ENCODE peak calls at places on chromosomes 12 and 14, in five cellular contexts. One of them, this sample, is unnamed.

GRCh38 chr14:23186913-23187654 is 3.6 kb upstream of the SLC7A8 start:
- DNase-seq in A549: peak
- DNase-seq in IMR-90: peak
- DNase-seq in psoas muscle: no peak
- DNase-seq in CD4-positive, CD25-positive, alpha-beta regulatory T cell: peak
- DNase-seq in this sample: peak

GRCh38 chr12:107670999-107671643 is 14.5 kb upstream of the PWP1 start:
- DNase-seq in IMR-90: peak
- DNase-seq in CD4-positive, CD25-positive, alpha-beta regulatory T cell: peak
- DNase-seq in A549: peak
- DNase-seq in psoas muscle: no peak
- DNase-seq in this sample: peak

GRCh38 chr12:108967869-108968540 is 52.9 kb downstream of the SVOP start:
- DNase-seq in CD4-positive, CD25-positive, alpha-beta regulatory T cell: no peak
- DNase-seq in IMR-90: no peak
- DNase-seq in A549: peak
- DNase-seq in psoas muscle: no peak
- DNase-seq in this sample: no peak

GRCh38 chr12:6084261-6084968 is 40.1 kb downstream of the VWF start:
- DNase-seq in IMR-90: peak
- DNase-seq in psoas muscle: peak
- DNase-seq in CD4-positive, CD25-positive, alpha-beta regulatory T cell: no peak
- DNase-seq in A549: peak
- DNase-seq in this sample: no peak

GRCh38 chr14:93986972-93987371 is 10.1 kb upstream of the CCDC197 start:
- DNase-seq in A549: no peak
- DNase-seq in psoas muscle: peak
- DNase-seq in IMR-90: no peak
- DNase-seq in CD4-positive, CD25-positive, alpha-beta regulatory T cell: no peak
- DNase-seq in this sample: no peak

GRCh38 chr14:23916446-23916845 is 37.1 kb upstream of the DHRS4 start:
- DNase-seq in CD4-positive, CD25-positive, alpha-beta regulatory T cell: no peak
- DNase-seq in A549: no peak
- DNase-seq in IMR-90: no peak
- DNase-seq in psoas muscle: no peak
- DNase-seq in this sample: no peak

GRCh38 chr12:116216022-116216756 is 61.3 kb downstream of the MED13L start:
- DNase-seq in psoas muscle: no peak
- DNase-seq in CD4-positive, CD25-positive, alpha-beta regulatory T cell: no peak
- DNase-seq in A549: no peak
- DNase-seq in IMR-90: no peak
- DNase-seq in this sample: no peak

GRCh38 chr14:86038401-86038985 is 508.5 kb downstream of the FLRT2 start:
- DNase-seq in IMR-90: peak
- DNase-seq in psoas muscle: peak
- DNase-seq in A549: peak
- DNase-seq in CD4-positive, CD25-positive, alpha-beta regulatory T cell: peak
- DNase-seq in this sample: peak

GRCh38 chr12:2667716-2668440 is 126.9 kb upstream of the FKBP4 start:
- DNase-seq in psoas muscle: no peak
- DNase-seq in IMR-90: no peak
- DNase-seq in A549: no peak
- DNase-seq in CD4-positive, CD25-positive, alpha-beta regulatory T cell: no peak
- DNase-seq in this sample: no peak

GRCh38 chr12:77377116-77377515 is 311.7 kb upstream of the E2F7 start:
- DNase-seq in IMR-90: peak
- DNase-seq in A549: no peak
- DNase-seq in psoas muscle: no peak
- DNase-seq in CD4-positive, CD25-positive, alpha-beta regulatory T cell: no peak
- DNase-seq in this sample: no peak

GRCh38 chr12:46477541-46477940 is 105.0 kb upstream of the SLC38A2 start:
- DNase-seq in IMR-90: no peak
- DNase-seq in A549: no peak
- DNase-seq in psoas muscle: no peak
- DNase-seq in CD4-positive, CD25-positive, alpha-beta regulatory T cell: no peak
- DNase-seq in this sample: no peak

GRCh38 chr12:28569698-28570411 is 379.6 kb downstream of the CCDC91 start:
- DNase-seq in IMR-90: peak
- DNase-seq in A549: peak
- DNase-seq in psoas muscle: no peak
- DNase-seq in CD4-positive, CD25-positive, alpha-beta regulatory T cell: no peak
- DNase-seq in this sample: no peak

GRCh38 chr14:63555572-63555971 is 12.4 kb upstream of the PPP2R5E start:
- DNase-seq in A549: no peak
- DNase-seq in psoas muscle: no peak
- DNase-seq in CD4-positive, CD25-positive, alpha-beta regulatory T cell: no peak
- DNase-seq in IMR-90: no peak
- DNase-seq in this sample: no peak

GRCh38 chr12:27031531-27031930 is 9.2 kb downstream of the MED21 start:
- DNase-seq in psoas muscle: no peak
- DNase-seq in CD4-positive, CD25-positive, alpha-beta regulatory T cell: no peak
- DNase-seq in A549: no peak
- DNase-seq in IMR-90: peak
- DNase-seq in this sample: no peak

GRCh38 chr14:76337619-76338545 is 38.1 kb upstream of the ESRRB start:
- DNase-seq in CD4-positive, CD25-positive, alpha-beta regulatory T cell: no peak
- DNase-seq in A549: no peak
- DNase-seq in IMR-90: no peak
- DNase-seq in psoas muscle: no peak
- DNase-seq in this sample: no peak

GRCh38 chr14:36580856-36581831 is 1.3 kb downstream of the NKX2-8 start:
- DNase-seq in IMR-90: peak
- DNase-seq in psoas muscle: peak
- DNase-seq in CD4-positive, CD25-positive, alpha-beta regulatory T cell: no peak
- DNase-seq in A549: peak
- DNase-seq in this sample: no peak

GRCh38 chr12:30197392-30198047 is 413.8 kb upstream of the TMTC1 start:
- DNase-seq in psoas muscle: no peak
- DNase-seq in CD4-positive, CD25-positive, alpha-beta regulatory T cell: no peak
- DNase-seq in IMR-90: peak
- DNase-seq in A549: no peak
- DNase-seq in this sample: no peak

GRCh38 chr12:122363782-122364181 is 58.7 kb downstream of the CLIP1 start:
- DNase-seq in CD4-positive, CD25-positive, alpha-beta regulatory T cell: no peak
- DNase-seq in psoas muscle: peak
- DNase-seq in IMR-90: no peak
- DNase-seq in A549: no peak
- DNase-seq in this sample: no peak

GRCh38 chr14:68695326-68695768 is 97.5 kb downstream of the ZFP36L1 start:
- DNase-seq in IMR-90: peak
- DNase-seq in A549: peak
- DNase-seq in psoas muscle: peak
- DNase-seq in CD4-positive, CD25-positive, alpha-beta regulatory T cell: no peak
- DNase-seq in this sample: no peak

DNA sequence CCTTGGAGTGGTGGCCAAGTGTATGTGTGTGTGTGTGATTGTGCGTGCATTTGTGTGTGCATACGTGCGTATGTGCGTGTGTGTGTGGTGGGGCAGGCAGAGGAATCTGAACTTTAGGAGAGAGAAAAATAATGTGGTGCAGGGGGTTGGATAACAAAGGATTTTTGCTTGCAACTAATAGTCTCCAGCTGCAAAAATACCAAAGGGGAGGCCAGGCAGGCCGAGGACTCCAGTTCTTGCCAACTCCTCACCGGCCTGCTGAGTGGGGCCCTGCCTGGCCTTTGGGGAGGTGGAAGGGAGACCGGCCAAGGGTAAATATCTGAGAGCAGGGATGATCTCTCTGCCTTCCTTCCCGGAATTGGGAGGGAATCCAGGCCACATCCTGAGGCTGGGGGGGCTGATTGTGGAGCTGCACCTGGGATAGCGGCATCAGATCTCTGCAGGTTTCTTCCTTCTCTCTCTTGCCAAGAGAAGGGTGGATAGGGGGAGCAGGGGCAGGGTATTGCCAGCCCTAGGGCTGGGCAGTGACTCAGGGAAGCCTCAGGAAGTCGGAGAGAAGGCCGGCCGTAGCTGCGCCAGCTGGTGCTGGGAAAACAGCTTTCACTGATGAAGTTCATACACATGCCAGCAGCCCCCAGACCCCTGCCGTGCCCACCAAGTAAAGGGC is 4.5 kb upstream of the LRP1-AS start:
- DNase-seq in IMR-90: peak
- DNase-seq in psoas muscle: peak
- DNase-seq in CD4-positive, CD25-positive, alpha-beta regulatory T cell: no peak
- DNase-seq in A549: no peak
- DNase-seq in this sample: no peak
- H3K4me3 ChIP-seq in IMR-90: no peak
- H3K4me3 ChIP-seq in psoas muscle: no peak
- H3K4me3 ChIP-seq in CD4-positive, CD25-positive, alpha-beta regulatory T cell: no peak
- H3K4me3 ChIP-seq in A549: no peak
- H3K4me3 ChIP-seq in this sample: no peak

DNA sequence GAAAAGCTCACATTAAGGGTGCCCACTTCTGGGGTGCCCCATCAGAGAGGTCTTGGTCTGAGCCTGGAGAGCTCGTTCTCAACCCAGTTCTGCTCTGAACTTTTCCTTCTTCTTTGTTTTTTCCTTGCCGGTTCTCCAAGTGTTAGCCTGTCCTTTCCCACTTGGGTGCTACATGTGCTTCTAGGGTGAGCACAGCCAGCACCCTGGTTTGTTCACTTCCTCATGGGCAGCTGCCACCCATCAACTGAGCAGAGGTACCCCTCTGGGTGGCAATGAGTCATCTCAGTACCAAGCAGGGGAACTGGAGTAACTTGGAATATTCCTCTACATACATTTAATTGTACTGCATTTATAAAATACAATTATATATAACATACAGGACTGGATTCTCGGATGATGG is 3.9 kb upstream of the SYNE3 start:
- DNase-seq in CD4-positive, CD25-positive, alpha-beta regulatory T cell: no peak
- DNase-seq in psoas muscle: no peak
- DNase-seq in IMR-90: no peak
- DNase-seq in A549: no peak
- DNase-seq in this sample: no peak
- H3K4me3 ChIP-seq in CD4-positive, CD25-positive, alpha-beta regulatory T cell: peak
- H3K4me3 ChIP-seq in psoas muscle: no peak
- H3K4me3 ChIP-seq in IMR-90: no peak
- H3K4me3 ChIP-seq in A549: no peak
- H3K4me3 ChIP-seq in this sample: no peak

GRCh38 chr12:24244801-24245200 is 295.3 kb upstream of the SOX5 start:
- DNase-seq in psoas muscle: no peak
- DNase-seq in CD4-positive, CD25-positive, alpha-beta regulatory T cell: no peak
- DNase-seq in IMR-90: no peak
- DNase-seq in A549: no peak
- DNase-seq in this sample: no peak

GRCh38 chr12:24244231-24244630 is 294.8 kb upstream of the SOX5 start:
- DNase-seq in psoas muscle: no peak
- DNase-seq in IMR-90: no peak
- DNase-seq in CD4-positive, CD25-positive, alpha-beta regulatory T cell: no peak
- DNase-seq in A549: no peak
- DNase-seq in this sample: no peak

GRCh38 chr12:24240707-24241106 is 291.2 kb upstream of the SOX5 start:
- DNase-seq in CD4-positive, CD25-positive, alpha-beta regulatory T cell: no peak
- DNase-seq in A549: no peak
- DNase-seq in psoas muscle: no peak
- DNase-seq in IMR-90: no peak
- DNase-seq in this sample: no peak
- H3K4me3 ChIP-seq in CD4-positive, CD25-positive, alpha-beta regulatory T cell: no peak
- H3K4me3 ChIP-seq in A549: no peak
- H3K4me3 ChIP-seq in psoas muscle: no peak
- H3K4me3 ChIP-seq in IMR-90: no peak
- H3K4me3 ChIP-seq in this sample: no peak

DNA sequence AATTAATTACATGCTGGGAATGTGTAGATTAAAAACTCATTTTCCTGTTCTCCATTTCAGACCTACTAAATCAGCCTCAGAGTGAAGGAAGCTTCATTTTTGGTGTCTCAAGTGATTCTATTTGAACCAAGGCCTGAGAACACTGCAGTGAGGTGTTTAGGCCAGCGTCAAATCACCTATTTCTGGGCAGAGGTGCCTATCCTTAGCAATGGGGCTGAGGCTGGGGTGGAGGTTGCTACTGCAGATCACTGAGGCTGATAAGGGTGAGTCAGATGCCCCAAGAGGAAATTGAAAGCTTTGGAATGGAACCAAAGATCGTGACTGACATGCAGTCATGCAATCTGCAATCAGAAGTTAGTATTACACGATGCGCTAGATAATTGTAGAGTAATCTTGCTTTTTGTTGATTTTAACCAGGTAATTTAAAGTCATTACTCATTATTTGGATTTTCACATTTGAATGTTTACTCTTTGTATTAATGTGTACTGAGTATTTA is 4.4 kb downstream of the TXNRD1 start:
- DNase-seq in A549: peak
- DNase-seq in IMR-90: peak
- DNase-seq in CD4-positive, CD25-positive, alpha-beta regulatory T cell: peak
- DNase-seq in psoas muscle: no peak
- DNase-seq in this sample: peak
- H3K4me3 ChIP-seq in A549: no peak
- H3K4me3 ChIP-seq in IMR-90: no peak
- H3K4me3 ChIP-seq in CD4-positive, CD25-positive, alpha-beta regulatory T cell: no peak
- H3K4me3 ChIP-seq in psoas muscle: no peak
- H3K4me3 ChIP-seq in this sample: no peak

GRCh38 chr14:73713206-73713803 is 879 bp downstream of the PNMA1 start:
- DNase-seq in psoas muscle: no peak
- DNase-seq in A549: no peak
- DNase-seq in CD4-positive, CD25-positive, alpha-beta regulatory T cell: no peak
- DNase-seq in IMR-90: no peak
- DNase-seq in this sample: peak

GRCh38 chr14:73713804-73714655 is at the start of gene PNMA1:
- DNase-seq in CD4-positive, CD25-positive, alpha-beta regulatory T cell: peak
- DNase-seq in IMR-90: peak
- DNase-seq in psoas muscle: peak
- DNase-seq in A549: peak
- DNase-seq in this sample: peak

GRCh38 chr14:73712540-73713141 is 1.5 kb downstream of the PNMA1 start:
- DNase-seq in IMR-90: peak
- DNase-seq in A549: no peak
- DNase-seq in CD4-positive, CD25-positive, alpha-beta regulatory T cell: peak
- DNase-seq in psoas muscle: no peak
- DNase-seq in this sample: no peak

GRCh38 chr14:73715707-73716106 is 1.5 kb upstream of the PNMA1 start:
- DNase-seq in IMR-90: no peak
- DNase-seq in psoas muscle: no peak
- DNase-seq in CD4-positive, CD25-positive, alpha-beta regulatory T cell: no peak
- DNase-seq in A549: no peak
- DNase-seq in this sample: no peak

DNA sequence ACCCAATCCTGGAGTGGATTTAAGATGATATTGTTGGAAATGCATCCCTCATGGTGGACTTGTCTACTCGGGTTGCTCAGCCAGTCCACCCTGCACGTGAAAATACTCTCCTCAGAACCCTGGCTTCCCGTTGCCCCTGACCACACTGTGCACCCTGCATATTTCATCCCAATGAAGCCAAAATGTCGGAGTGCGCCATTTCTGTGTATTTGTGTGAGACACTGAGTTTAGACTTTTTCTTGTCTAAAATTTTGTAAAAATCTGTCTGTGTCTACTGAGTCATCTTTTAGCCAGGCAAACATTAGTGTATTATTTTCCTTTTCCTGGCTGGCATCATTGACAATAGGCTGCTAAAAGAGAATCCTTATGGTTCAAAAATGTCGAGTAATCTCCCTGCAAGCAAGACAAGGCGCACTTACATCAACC is 485 bp upstream of the PNMA1 start:
- DNase-seq in CD4-positive, CD25-positive, alpha-beta regulatory T cell: no peak
- DNase-seq in psoas muscle: no peak
- DNase-seq in A549: no peak
- DNase-seq in IMR-90: peak
- DNase-seq in this sample: no peak
- H3K4me3 ChIP-seq in CD4-positive, CD25-positive, alpha-beta regulatory T cell: peak
- H3K4me3 ChIP-seq in psoas muscle: peak
- H3K4me3 ChIP-seq in A549: peak
- H3K4me3 ChIP-seq in IMR-90: peak
- H3K4me3 ChIP-seq in this sample: peak

This sample was measured in Jurkat, Clone E6-1.